ENCODE peak calls at places on chromosomes 2 and 18, in seven cellular contexts. Z is body of pancreas; Q is colonic mucosa; O is H1; U is thoracic aorta; M is CD8-positive, alpha-beta T cell; N is fibroblast of lung. X is an unnamed sample.

GRCh38 chr2:887639-888038 is 63.0 kb upstream of the SNTG2 start:
- DNase-seq in Z (no peak), Q (no peak), O (peak; percentile 45), U (no peak), M (no peak), N (no peak), X (no peak)

GRCh38 chr2:20745924-20746555 is 76.9 kb downstream of the LDAH start:
- DNase-seq in Z (no peak), Q (no peak), O (no peak), U (no peak), M (no peak), N (peak; percentile 66), X (no peak)

GRCh38 chr18:44828080-44828479 is 147.4 kb downstream of the SETBP1 start:
- DNase-seq in Z (peak; percentile 35), Q (no peak), O (no peak), U (no peak), M (no peak), N (no peak), X (no peak)

GRCh38 chr2:237614151-237614720 is 13.2 kb upstream of the LRRFIP1 start:
- DNase-seq in Z (peak; percentile 58), Q (no peak), O (no peak), U (no peak), M (no peak), N (peak; percentile 69), X (no peak)

GRCh38 chr2:3112131-3112530 is 265.5 kb downstream of the EIPR1 start:
- DNase-seq in Z (no peak), Q (peak; percentile 9), O (peak; percentile 23), U (no peak), M (no peak), N (no peak), X (no peak)

GRCh38 chr2:150204449-150204848 is 283.0 kb downstream of the RND3 start:
- DNase-seq in Z (no peak), Q (no peak), O (no peak), U (no peak), M (no peak), N (peak; percentile 87), X (no peak)

GRCh38 chr18:51622676-51623075 is 425.2 kb upstream of the MEX3C start:
- DNase-seq in Z (no peak), Q (no peak), O (no peak), U (no peak), M (no peak), N (no peak), X (peak; percentile 89)

GRCh38 chr2:17877811-17878221 is 651 bp upstream of the KCNS3 start:
- DNase-seq in Z (peak; percentile 15), Q (peak; percentile 36), O (peak; percentile 58), U (no peak), M (no peak), N (peak; percentile 19), X (no peak)

GRCh38 chr2:237874585-237875161 is 15.2 kb downstream of the RAMP1 start:
- DNase-seq in Z (no peak), Q (no peak), O (no peak), U (no peak), M (no peak), N (peak; percentile 82), X (no peak)

GRCh38 chr2:216495656-216496055 is 3.0 kb upstream of the RPL37A start:
- DNase-seq in Z (no peak), Q (no peak), O (no peak), U (no peak), M (no peak), N (peak; percentile 68), X (no peak)

GRCh38 chr2:54644236-54644635 is 79.2 kb upstream of the EML6 start:
- DNase-seq in Z (no peak), Q (no peak), O (no peak), U (no peak), M (no peak), N (no peak), X (no peak)

GRCh38 chr2:64179582-64180321 is 35.5 kb upstream of the PELI1 start:
- DNase-seq in Z (no peak), Q (no peak), O (no peak), U (no peak), M (no peak), N (no peak), X (no peak)

GRCh38 chr2:206229642-206230041 is 44.8 kb upstream of the ZDBF2 start:
- DNase-seq in Z (no peak), Q (no peak), O (no peak), U (no peak), M (no peak), N (no peak), X (no peak)

GRCh38 chr2:65722028-65722427 is 289.6 kb upstream of the SPRED2 start:
- DNase-seq in Z (peak; percentile 42), Q (peak; percentile 20), O (no peak), U (no peak), M (no peak), N (peak; percentile 32), X (peak; percentile 59)

GRCh38 chr2:7070483-7070882 is 153.3 kb downstream of the RNF144A start:
- DNase-seq in Z (no peak), Q (no peak), O (no peak), U (no peak), M (no peak), N (no peak), X (no peak)

GRCh38 chr2:17583646-17584045 is 43.1 kb downstream of the VSNL1 start:
- DNase-seq in Z (no peak), Q (no peak), O (no peak), U (no peak), M (no peak), N (peak; percentile 16), X (no peak)

GRCh38 chr2:203886579-203887230 is 19.1 kb downstream of the CTLA4 start:
- DNase-seq in Z (no peak), Q (no peak), O (no peak), U (no peak), M (no peak), N (no peak), X (no peak)

GRCh38 chr2:7098816-7099215 is 181.6 kb downstream of the RNF144A start:
- DNase-seq in Z (no peak), Q (no peak), O (no peak), U (no peak), M (no peak), N (no peak), X (no peak)

GRCh38 chr2:168490015-168490874 is 34.2 kb downstream of the CERS6 start:
- DNase-seq in Z (no peak), Q (no peak), O (no peak), U (no peak), M (peak; percentile 16), N (peak; percentile 66), X (no peak)

GRCh38 chr2:20106746-20107145 is 55.3 kb upstream of the LAPTM4A start:
- DNase-seq in Z (peak; percentile 67), Q (peak; percentile 63), O (peak; percentile 94), U (no peak), M (peak; percentile 25), N (peak; percentile 17), X (peak; percentile 41)

GRCh38 chr2:8543412-8544167 is 138.3 kb upstream of the ID2 start:
- DNase-seq in Z (no peak), Q (peak; percentile 47), O (no peak), U (peak; percentile 47), M (peak; percentile 30), N (peak; percentile 92), X (no peak)

GRCh38 chr2:127175821-127176354 is 44.2 kb downstream of the CYP27C1 start:
- DNase-seq in Z (no peak), Q (peak; percentile 30), O (no peak), U (no peak), M (no peak), N (no peak), X (no peak)

GRCh38 chr2:210818473-210818872 is 262.1 kb downstream of the CPS1 start:
- DNase-seq in Z (no peak), Q (no peak), O (no peak), U (no peak), M (no peak), N (no peak), X (no peak)

GRCh38 chr2:210814626-210815025 is 258.2 kb downstream of the CPS1 start:
- DNase-seq in Z (no peak), Q (no peak), O (no peak), U (no peak), M (no peak), N (no peak), X (no peak)

DNA sequence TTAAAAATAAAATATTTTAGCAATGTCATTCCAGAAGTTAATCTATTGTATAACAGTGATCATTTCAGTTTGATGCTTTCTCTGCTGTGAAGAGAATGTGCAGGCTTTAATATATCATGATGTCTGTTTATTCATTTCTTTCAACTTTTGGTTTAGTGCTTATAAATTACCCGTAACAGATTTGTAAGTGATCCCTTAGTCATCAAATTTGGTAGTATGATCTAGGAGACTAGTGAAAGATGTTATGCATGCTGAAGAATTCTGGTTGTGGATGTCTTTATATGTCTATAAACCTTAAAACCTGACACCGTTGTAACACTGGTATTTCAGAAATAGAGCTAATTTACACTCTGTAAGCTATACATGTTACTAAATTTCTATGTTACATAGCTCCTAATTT is 260.4 kb downstream of the CPS1 start:
- DNase-seq in Z (no peak), Q (no peak), O (no peak), U (no peak), M (no peak), N (no peak), X (no peak)
- H3K36me3 ChIP-seq in Z (no peaks in the 10 kb centered on the region), Q (no peaks in the 10 kb centered on the region), O (no peaks in the 10 kb centered on the region), U (no peaks in the 10 kb centered on the region), M (no peaks in the 10 kb centered on the region), N (no peaks in the 10 kb centered on the region), X (no peaks in the 10 kb centered on the region)

DNA sequence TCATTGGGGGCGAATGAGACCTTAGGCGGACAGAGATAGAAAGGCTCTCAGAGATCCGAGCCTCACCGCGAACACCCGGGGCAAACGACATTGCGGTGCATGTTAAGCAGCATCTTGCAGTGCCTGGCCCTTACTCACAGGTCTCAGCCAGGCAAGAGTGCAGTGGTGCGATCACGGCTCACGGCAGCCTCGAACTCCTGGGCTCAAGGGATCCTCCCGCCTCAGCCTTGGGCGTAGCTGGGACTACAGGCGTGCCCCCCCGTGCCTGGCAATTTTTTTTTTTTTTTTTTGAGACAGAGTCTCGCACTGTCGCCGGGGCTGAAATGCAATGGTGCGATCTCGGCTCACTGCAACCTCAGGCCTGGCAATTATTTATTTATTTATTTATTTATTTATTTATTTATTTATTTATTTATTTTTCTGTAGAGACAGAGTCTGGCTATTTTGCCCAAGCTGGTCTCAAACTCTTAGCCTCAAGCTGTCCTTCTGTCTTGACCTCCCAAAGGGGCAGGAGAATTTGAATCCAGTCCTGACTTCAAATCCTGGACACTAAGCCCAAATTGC is 1.3 kb downstream of the LAMA3 start:
- DNase-seq in Z (peak; percentile 8), Q (no peak), O (peak; percentile 53), U (no peak), M (no peak), N (no peak), X (no peak)
- H3K4me3 ChIP-seq in Z (no peak overlapping the region), Q (no peak overlapping the region), O (peak overlapping the region; percentile 45), U (peak overlapping the region; percentile 84), M (peak overlapping the region; percentile 24), N (peak overlapping the region; percentile 57), X (peak overlapping the region; percentile 73)

GRCh38 chr2:120453635-120453998 is 107.7 kb downstream of the INHBB start:
- DNase-seq in Z (no peak), Q (no peak), O (no peak), U (no peak), M (no peak), N (peak; percentile 79), X (no peak)
- TF ChIP-seq CTCF in Z (no peak), Q (no peak), O (no peak), U (no peak), M (no peak), N (no peak), X (no peak)

DNA sequence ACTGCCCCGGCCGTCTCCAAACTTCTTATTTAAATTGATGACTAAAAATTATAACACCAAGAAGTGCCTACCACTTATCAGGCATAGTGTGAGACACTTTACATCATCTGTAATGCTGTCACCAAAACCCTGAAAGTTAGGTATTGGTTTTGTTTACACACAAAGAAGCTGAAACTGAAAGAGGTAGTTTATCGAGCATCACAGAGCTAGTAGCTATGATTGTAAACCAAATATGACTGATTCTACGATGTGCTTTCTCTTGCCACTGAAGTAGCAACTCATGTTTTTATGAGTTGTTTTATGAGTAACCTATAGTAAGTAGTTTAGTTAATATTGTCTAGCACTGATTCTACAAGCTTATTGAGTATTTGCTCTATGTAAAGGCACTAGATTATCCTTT is 31.5 kb downstream of the DYNC1I2 start:
- DNase-seq in Z (no peak), Q (no peak), O (no peak), U (no peak), M (no peak), N (no peak), X (no peak)
- H3K36me3 ChIP-seq in Z (no peaks in the 10 kb centered on the region), Q (peaks cover 6% of the 10 kb centered on the region), O (peaks cover 2% of the 10 kb centered on the region), U (peaks cover 11% of the 10 kb centered on the region), M (peaks cover 6% of the 10 kb centered on the region), N (peaks cover 2% of the 10 kb centered on the region), X (peaks cover 22% of the 10 kb centered on the region)

X was measured in WERI-Rb-1.